ENCODE peak calls at places on chromosomes 11 and 22, in nine cellular contexts. W, Z, K, S, N, R, Q, I and O are unnamed samples.
A peak's percentile ranks its signal among the peaks of the same experiment; 100 is the strongest.

GRCh38 chr11:74195828-74196227 is 24.7 kb downstream of the PPME1 start:
- DNase-seq in W (no peak), Z (no peak), K (no peak), S (peak; percentile 26), N (no peak), R (no peak), Q (no peak), I (no peak), O (no peak)

GRCh38 chr11:83612891-83613766 is 327.0 kb upstream of the CCDC90B start:
- DNase-seq in W (no peak), Z (no peak), K (peak; percentile 6), S (no peak), N (no peak), R (no peak), Q (no peak), I (no peak), O (no peak)

GRCh38 chr11:130199792-130200191 is 40.2 kb downstream of the ST14 start:
- DNase-seq in W (no peak), Z (no peak), K (no peak), S (no peak), N (no peak), R (no peak), Q (no peak), I (no peak), O (no peak)

GRCh38 chr11:60175860-60176275 is 7.0 kb downstream of the MS4A6A start:
- DNase-seq in W (no peak), Z (no peak), K (no peak), S (no peak), N (no peak), R (no peak), Q (no peak), I (no peak), O (no peak)

GRCh38 chr22:35085621-35086020 is 19.7 kb downstream of the ISX start:
- DNase-seq in W (no peak), Z (no peak), K (no peak), S (no peak), N (no peak), R (no peak), Q (no peak), I (no peak), O (peak; percentile 74)

GRCh38 chr11:102994101-102994500 is 38.6 kb upstream of the MMP13 start:
- DNase-seq in W (no peak), Z (no peak), K (no peak), S (peak; percentile 18), N (no peak), R (no peak), Q (no peak), I (no peak), O (no peak)

GRCh38 chr11:35111171-35112055 is 27.6 kb upstream of the CD44 start:
- DNase-seq in W (no peak), Z (no peak), K (no peak), S (peak; percentile 92), N (peak; percentile 55), R (no peak), Q (no peak), I (no peak), O (no peak)

GRCh38 chr22:39080052-39080762 is 3.1 kb downstream of the APOBEC3G start:
- DNase-seq in W (no peak), Z (no peak), K (no peak), S (no peak), N (no peak), R (no peak), Q (no peak), I (no peak), O (no peak)

GRCh38 chr11:80024119-80024518 is 583.3 kb upstream of the TENM4 start:
- DNase-seq in W (no peak), Z (no peak), K (no peak), S (no peak), N (no peak), R (no peak), Q (no peak), I (no peak), O (no peak)

GRCh38 chr11:72738199-72739141 is 13.7 kb downstream of the ARAP1 start:
- DNase-seq in W (peak; percentile 77), Z (no peak), K (no peak), S (peak; percentile 33), N (no peak), R (no peak), Q (peak; percentile 88), I (no peak), O (no peak)
- TF ChIP-seq POLR2A in W (no peak), Z (no peak), K (peak; percentile 81), S (no peak), N (no peak), R (no peak), Q (no peak), I (no peak), O (no peak)

GRCh38 chr11:17410606-17411379 is 22.3 kb upstream of the KCNJ11 start:
- DNase-seq in W (no peak), Z (no peak), K (no peak), S (no peak), N (peak; percentile 39), R (no peak), Q (no peak), I (no peak), O (peak; percentile 57)
- TF ChIP-seq POLR2A in W (peak; percentile 14), Z (no peak), K (no peak), S (no peak), N (no peak), R (no peak), Q (no peak), I (no peak), O (no peak)

GRCh38 chr11:61963282-61964057 is 4.0 kb downstream of the FTH1 start:
- DNase-seq in W (no peak), Z (peak; percentile 29), K (no peak), S (peak; percentile 60), N (peak; percentile 32), R (no peak), Q (peak; percentile 63), I (peak; percentile 7), O (no peak)
- TF ChIP-seq POLR2A in W (no peak), Z (no peak), K (peak; percentile 69), S (peak; percentile 88), N (peak; percentile 53), R (peak; percentile 10), Q (no peak), I (peak; percentile 10), O (no peak)

GRCh38 chr11:117332843-117333242 is 5.2 kb downstream of the CEP164 start:
- DNase-seq in W (no peak), Z (no peak), K (no peak), S (no peak), N (no peak), R (no peak), Q (peak; percentile 9), I (no peak), O (no peak)

GRCh38 chr11:117328414-117329010 is 858 bp downstream of the CEP164 start:
- DNase-seq in W (no peak), Z (peak; percentile 60), K (no peak), S (peak; percentile 58), N (peak; percentile 49), R (no peak), Q (peak; percentile 53), I (no peak), O (peak; percentile 26)

GRCh38 chr11:117327567-117328413 is at the start of gene CEP164:
- DNase-seq in W (peak; percentile 96), Z (peak; percentile 96), K (peak; percentile 94), S (peak; percentile 97), N (peak; percentile 98), R (peak; percentile 97), Q (peak; percentile 98), I (peak; percentile 94), O (peak; percentile 96)
- TF ChIP-seq POLR2A in W (peak; percentile 68), Z (peak; percentile 53), K (peak; percentile 90), S (peak; percentile 92), N (peak; percentile 23), R (peak; percentile 45), Q (peak; percentile 33), I (peak; percentile 66), O (peak; percentile 44)

DNA sequence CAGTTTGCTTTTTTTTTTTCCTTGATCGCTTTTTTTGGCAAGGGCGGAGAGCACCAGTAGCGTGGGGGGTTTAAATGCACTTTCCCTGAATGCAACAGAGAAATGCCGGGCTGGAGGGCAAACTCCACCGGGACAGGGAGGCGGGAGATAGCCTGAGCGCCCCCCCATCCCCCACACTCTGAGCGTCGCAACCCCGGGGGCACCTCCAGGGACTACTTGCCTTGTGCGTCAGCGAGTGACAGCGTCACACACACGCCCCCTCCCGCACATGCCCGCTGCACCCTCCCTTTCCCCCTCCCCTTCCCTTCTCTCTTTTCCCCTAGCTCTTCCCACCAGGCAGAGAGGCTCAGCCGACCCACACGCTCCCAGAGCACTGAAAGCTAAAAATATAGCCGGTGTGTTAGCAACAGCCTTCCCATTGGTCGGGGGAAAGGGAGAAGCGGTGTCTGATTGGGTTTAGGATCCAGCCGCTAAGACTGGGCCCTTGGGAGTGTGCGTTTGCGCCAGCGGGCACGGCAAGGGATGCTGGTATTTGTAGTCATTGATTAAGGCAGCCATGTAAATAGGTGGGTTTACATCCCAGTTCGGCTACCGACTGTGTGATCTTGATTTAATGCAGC is 1.7 kb upstream of the TOB2 start:
- DNase-seq in W (peak; percentile 95), Z (peak; percentile 92), K (peak; percentile 79), S (peak; percentile 99), N (peak; percentile 98), R (peak; percentile 87), Q (peak; percentile 97), I (peak; percentile 93), O (peak; percentile 96)
- TF ChIP-seq POLR2A in W (peak; percentile 90), Z (peak; percentile 93), K (no peak), S (no peak), N (peak; percentile 64), R (no peak), Q (peak; percentile 92), I (peak; percentile 73), O (peak; percentile 94)

DNA sequence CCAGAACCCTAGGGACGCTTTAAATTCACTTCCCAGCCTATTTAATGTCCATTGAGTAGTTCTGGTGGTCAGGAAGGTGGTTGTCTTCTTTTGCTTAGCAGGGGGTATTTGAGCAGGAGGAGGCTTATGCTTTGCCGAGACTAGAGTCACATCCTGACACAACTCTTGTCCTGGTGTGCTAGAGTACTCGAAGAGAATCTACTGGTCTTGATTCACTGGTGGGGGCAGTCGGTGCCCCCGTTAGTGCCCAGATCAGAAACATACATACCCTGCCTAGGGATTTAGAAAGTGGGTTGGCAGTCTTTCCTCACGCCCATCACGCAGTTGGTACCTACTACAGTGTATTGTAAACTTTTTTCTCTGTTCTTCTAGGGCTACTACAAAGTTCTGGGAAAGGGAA is 2.7 kb downstream of the RPL27A start:
- DNase-seq in W (no peak), Z (no peak), K (no peak), S (no peak), N (no peak), R (no peak), Q (no peak), I (no peak), O (no peak)
- TF ChIP-seq POLR2A in W (no peak), Z (no peak), K (no peak), S (no peak), N (no peak), R (no peak), Q (no peak), I (no peak), O (no peak)

DNA sequence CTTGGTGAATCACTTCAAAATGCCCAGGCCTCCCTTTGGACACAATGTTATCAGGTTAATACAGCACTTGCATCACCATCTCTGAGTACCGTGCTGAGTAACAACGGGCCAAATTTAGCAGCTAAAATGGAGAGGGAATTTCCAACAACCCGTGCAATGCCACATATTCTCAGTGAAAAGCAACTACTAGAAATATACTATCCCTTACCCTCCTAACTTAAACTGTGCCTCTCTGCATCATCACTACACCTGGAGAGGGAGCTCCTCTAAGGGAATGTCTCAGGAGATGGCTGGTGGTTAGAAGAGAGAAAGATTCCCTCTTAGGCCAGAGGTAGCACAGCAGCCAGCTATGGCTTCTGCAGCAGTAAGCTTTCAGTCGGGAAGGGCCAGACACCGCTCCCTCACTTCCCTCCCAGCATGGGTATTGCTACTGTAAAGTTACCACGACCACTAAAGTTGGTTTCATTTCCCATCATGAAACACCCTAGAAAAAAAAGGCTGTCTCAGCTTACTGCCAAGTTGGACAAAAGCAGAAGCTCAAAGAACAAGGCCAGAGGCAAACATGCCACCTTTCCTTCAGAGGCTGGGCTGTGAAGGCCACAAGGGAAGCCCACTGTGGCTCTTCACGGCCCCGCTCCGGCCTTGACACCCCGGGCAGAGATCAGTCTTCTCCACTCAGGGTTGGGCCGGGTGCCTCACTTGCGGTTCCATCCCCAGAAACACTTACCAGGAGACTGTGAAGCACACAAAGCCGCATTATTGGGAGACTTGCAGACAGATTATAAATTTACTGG is 3.9 kb downstream of the MAML2 start:
- DNase-seq in W (no peak), Z (no peak), K (no peak), S (peak; percentile 84), N (peak; percentile 71), R (no peak), Q (peak; percentile 75), I (peak; percentile 33), O (no peak)
- TF ChIP-seq POLR2A in W (no peak), Z (no peak), K (no peak), S (no peak), N (no peak), R (no peak), Q (no peak), I (no peak), O (no peak)